ENCODE peak calls at places on chromosomes 3 and 15, in nine cellular contexts. One of them, this sample, is unnamed.

GRCh38 chr15:70781236-70781635 is 17.9 kb upstream of the UACA start:
- DNase-seq in Daoy: no peak
- DNase-seq in DMS53: no peak
- DNase-seq in H7: no peak
- DNase-seq in tibial artery: no peak
- DNase-seq in NCI-H1092 treated with DMSO at 0.1 percent for 48 hours: no peak
- DNase-seq in SK-N-DZ: no peak
- DNase-seq in BE2C: no peak
- DNase-seq in PC-9: peak; percentile 68
- DNase-seq in this sample: no peak

GRCh38 chr15:41966920-41967465 is 5.4 kb downstream of the EHD4 start:
- DNase-seq in Daoy: no peak
- DNase-seq in DMS53: no peak
- DNase-seq in H7: no peak
- DNase-seq in tibial artery: no peak
- DNase-seq in NCI-H1092 treated with DMSO at 0.1 percent for 48 hours: no peak
- DNase-seq in SK-N-DZ: no peak
- DNase-seq in BE2C: no peak
- DNase-seq in PC-9: no peak
- DNase-seq in this sample: no peak

GRCh38 chr15:40873625-40874561 is at the start of gene RHOV:
- DNase-seq in Daoy: peak; percentile 79
- DNase-seq in DMS53: peak; percentile 90
- DNase-seq in H7: peak; percentile 94
- DNase-seq in tibial artery: peak; percentile 34
- DNase-seq in NCI-H1092 treated with DMSO at 0.1 percent for 48 hours: peak; percentile 43
- DNase-seq in SK-N-DZ: peak; percentile 66
- DNase-seq in BE2C: peak; percentile 85
- DNase-seq in PC-9: peak; percentile 78
- DNase-seq in this sample: peak; percentile 86

GRCh38 chr3:195194559-195195161 is 76.3 kb downstream of the XXYLT1 start:
- DNase-seq in Daoy: no peak
- DNase-seq in DMS53: peak; percentile 17
- DNase-seq in H7: no peak
- DNase-seq in tibial artery: no peak
- DNase-seq in NCI-H1092 treated with DMSO at 0.1 percent for 48 hours: peak; percentile 57
- DNase-seq in SK-N-DZ: no peak
- DNase-seq in BE2C: no peak
- DNase-seq in PC-9: no peak
- DNase-seq in this sample: no peak

GRCh38 chr3:160963949-160964348 is 141.2 kb downstream of the B3GALNT1 start:
- DNase-seq in Daoy: no peak
- DNase-seq in DMS53: no peak
- DNase-seq in H7: no peak
- DNase-seq in tibial artery: no peak
- DNase-seq in NCI-H1092 treated with DMSO at 0.1 percent for 48 hours: no peak
- DNase-seq in SK-N-DZ: no peak
- DNase-seq in BE2C: no peak
- DNase-seq in PC-9: no peak
- DNase-seq in this sample: no peak

GRCh38 chr3:168024537-168024941 is 71.2 kb downstream of the GOLIM4 start:
- DNase-seq in Daoy: peak; percentile 79
- DNase-seq in DMS53: peak; percentile 89
- DNase-seq in H7: no peak
- DNase-seq in tibial artery: no peak
- DNase-seq in NCI-H1092 treated with DMSO at 0.1 percent for 48 hours: peak; percentile 77
- DNase-seq in SK-N-DZ: no peak
- DNase-seq in BE2C: no peak
- DNase-seq in PC-9: peak; percentile 6
- DNase-seq in this sample: no peak

GRCh38 chr3:143363276-143363675 is 243.7 kb downstream of the CHST2 start:
- DNase-seq in Daoy: no peak
- DNase-seq in DMS53: no peak
- DNase-seq in H7: no peak
- DNase-seq in tibial artery: no peak
- DNase-seq in NCI-H1092 treated with DMSO at 0.1 percent for 48 hours: no peak
- DNase-seq in SK-N-DZ: no peak
- DNase-seq in BE2C: no peak
- DNase-seq in PC-9: no peak
- DNase-seq in this sample: no peak

GRCh38 chr15:39357478-39358268 is 223.2 kb upstream of the THBS1 start:
- DNase-seq in Daoy: no peak
- DNase-seq in DMS53: no peak
- DNase-seq in H7: no peak
- DNase-seq in tibial artery: no peak
- DNase-seq in NCI-H1092 treated with DMSO at 0.1 percent for 48 hours: no peak
- DNase-seq in SK-N-DZ: no peak
- DNase-seq in BE2C: no peak
- DNase-seq in PC-9: no peak
- DNase-seq in this sample: no peak

GRCh38 chr3:131421957-131422498 is 40.5 kb downstream of the NUDT16 start:
- DNase-seq in Daoy: no peak
- DNase-seq in DMS53: no peak
- DNase-seq in H7: no peak
- DNase-seq in tibial artery: no peak
- DNase-seq in NCI-H1092 treated with DMSO at 0.1 percent for 48 hours: no peak
- DNase-seq in SK-N-DZ: no peak
- DNase-seq in BE2C: no peak
- DNase-seq in PC-9: no peak
- DNase-seq in this sample: no peak

GRCh38 chr3:129942296-129942695 is 32.2 kb upstream of the TRH start:
- DNase-seq in Daoy: peak; percentile 70
- DNase-seq in DMS53: peak; percentile 73
- DNase-seq in H7: peak; percentile 88
- DNase-seq in tibial artery: peak; percentile 38
- DNase-seq in NCI-H1092 treated with DMSO at 0.1 percent for 48 hours: peak; percentile 47
- DNase-seq in SK-N-DZ: peak; percentile 71
- DNase-seq in BE2C: peak; percentile 81
- DNase-seq in PC-9: peak; percentile 70
- DNase-seq in this sample: peak; percentile 89

GRCh38 chr3:172084871-172085556 is 45.6 kb downstream of the FNDC3B start:
- DNase-seq in Daoy: no peak
- DNase-seq in DMS53: no peak
- DNase-seq in H7: no peak
- DNase-seq in tibial artery: no peak
- DNase-seq in NCI-H1092 treated with DMSO at 0.1 percent for 48 hours: no peak
- DNase-seq in SK-N-DZ: no peak
- DNase-seq in BE2C: no peak
- DNase-seq in PC-9: no peak
- DNase-seq in this sample: no peak

GRCh38 chr15:72970965-72971746 is 81.1 kb upstream of the NEO1 start:
- DNase-seq in Daoy: peak; percentile 6
- DNase-seq in DMS53: no peak
- DNase-seq in H7: no peak
- DNase-seq in tibial artery: no peak
- DNase-seq in NCI-H1092 treated with DMSO at 0.1 percent for 48 hours: no peak
- DNase-seq in SK-N-DZ: peak; percentile 15
- DNase-seq in BE2C: no peak
- DNase-seq in PC-9: no peak
- DNase-seq in this sample: no peak

GRCh38 chr3:169298247-169298992 is 365.1 kb downstream of the MECOM start:
- DNase-seq in Daoy: no peak
- DNase-seq in DMS53: no peak
- DNase-seq in H7: no peak
- DNase-seq in tibial artery: no peak
- DNase-seq in NCI-H1092 treated with DMSO at 0.1 percent for 48 hours: no peak
- DNase-seq in SK-N-DZ: no peak
- DNase-seq in BE2C: no peak
- DNase-seq in PC-9: no peak
- DNase-seq in this sample: no peak

GRCh38 chr15:57680021-57680420 is 26.5 kb upstream of the POLR2M start:
- DNase-seq in Daoy: peak; percentile 65
- DNase-seq in DMS53: no peak
- DNase-seq in H7: no peak
- DNase-seq in tibial artery: no peak
- DNase-seq in NCI-H1092 treated with DMSO at 0.1 percent for 48 hours: no peak
- DNase-seq in SK-N-DZ: no peak
- DNase-seq in BE2C: no peak
- DNase-seq in PC-9: peak; percentile 18
- DNase-seq in this sample: no peak

GRCh38 chr3:45978348-45978747 is 17.3 kb downstream of the FYCO1 start:
- DNase-seq in Daoy: no peak
- DNase-seq in DMS53: peak; percentile 67
- DNase-seq in H7: no peak
- DNase-seq in tibial artery: no peak
- DNase-seq in NCI-H1092 treated with DMSO at 0.1 percent for 48 hours: no peak
- DNase-seq in SK-N-DZ: no peak
- DNase-seq in BE2C: no peak
- DNase-seq in PC-9: peak; percentile 86
- DNase-seq in this sample: no peak

GRCh38 chr3:14487086-14487485 is 53.1 kb downstream of the GRIP2 start:
- DNase-seq in Daoy: no peak
- DNase-seq in DMS53: no peak
- DNase-seq in H7: no peak
- DNase-seq in tibial artery: no peak
- DNase-seq in NCI-H1092 treated with DMSO at 0.1 percent for 48 hours: no peak
- DNase-seq in SK-N-DZ: no peak
- DNase-seq in BE2C: no peak
- DNase-seq in PC-9: no peak
- DNase-seq in this sample: no peak

GRCh38 chr3:179546814-179547241 is 15.9 kb upstream of the ACTL6A start:
- DNase-seq in Daoy: no peak
- DNase-seq in DMS53: peak; percentile 78
- DNase-seq in H7: no peak
- DNase-seq in tibial artery: no peak
- DNase-seq in NCI-H1092 treated with DMSO at 0.1 percent for 48 hours: no peak
- DNase-seq in SK-N-DZ: no peak
- DNase-seq in BE2C: no peak
- DNase-seq in PC-9: peak; percentile 86
- DNase-seq in this sample: no peak

GRCh38 chr15:90060797-90061196 is 41.5 kb downstream of the IDH2 start:
- DNase-seq in Daoy: no peak
- DNase-seq in DMS53: peak; percentile 29
- DNase-seq in H7: no peak
- DNase-seq in tibial artery: no peak
- DNase-seq in NCI-H1092 treated with DMSO at 0.1 percent for 48 hours: no peak
- DNase-seq in SK-N-DZ: no peak
- DNase-seq in BE2C: no peak
- DNase-seq in PC-9: no peak
- DNase-seq in this sample: no peak

GRCh38 chr3:122414391-122414790 is 1.5 kb downstream of the WDR5B start:
- DNase-seq in Daoy: no peak
- DNase-seq in DMS53: no peak
- DNase-seq in H7: no peak
- DNase-seq in tibial artery: no peak
- DNase-seq in NCI-H1092 treated with DMSO at 0.1 percent for 48 hours: no peak
- DNase-seq in SK-N-DZ: no peak
- DNase-seq in BE2C: no peak
- DNase-seq in PC-9: no peak
- DNase-seq in this sample: no peak

GRCh38 chr15:71691700-71692417 is 118.5 kb upstream of the NR2E3 start:
- DNase-seq in Daoy: peak; percentile 87
- DNase-seq in DMS53: no peak
- DNase-seq in H7: no peak
- DNase-seq in tibial artery: peak; percentile 21
- DNase-seq in NCI-H1092 treated with DMSO at 0.1 percent for 48 hours: no peak
- DNase-seq in SK-N-DZ: no peak
- DNase-seq in BE2C: no peak
- DNase-seq in PC-9: peak; percentile 51
- DNase-seq in this sample: peak; percentile 16

GRCh38 chr3:17065315-17065714 is 180.6 kb downstream of the PLCL2 start:
- DNase-seq in Daoy: no peak
- DNase-seq in DMS53: peak; percentile 48
- DNase-seq in H7: no peak
- DNase-seq in tibial artery: no peak
- DNase-seq in NCI-H1092 treated with DMSO at 0.1 percent for 48 hours: peak; percentile 34
- DNase-seq in SK-N-DZ: no peak
- DNase-seq in BE2C: no peak
- DNase-seq in PC-9: no peak
- DNase-seq in this sample: no peak

GRCh38 chr15:98924311-98925049 is 83.1 kb downstream of the PGPEP1L start:
- DNase-seq in Daoy: no peak
- DNase-seq in DMS53: no peak
- DNase-seq in H7: no peak
- DNase-seq in tibial artery: no peak
- DNase-seq in NCI-H1092 treated with DMSO at 0.1 percent for 48 hours: no peak
- DNase-seq in SK-N-DZ: no peak
- DNase-seq in BE2C: no peak
- DNase-seq in PC-9: no peak
- DNase-seq in this sample: no peak

This sample was measured in neural progenitor cell.